ENCODE peak calls at places on chromosomes 12 and 14, in six cellular contexts. Z, M, B, V, Y and F are unnamed samples.

GRCh38 chr12:55829967-55830600 is 697 bp upstream of the DNAJC14 start:
- DNase-seq in Z (no peak), M (no peak), B (no peak), V (no peak), Y (no peak), F (no peak)

GRCh38 chr12:112606611-112607366 is 184.8 kb upstream of the RPH3A start:
- DNase-seq in Z (no peak), M (no peak), B (no peak), V (no peak), Y (no peak), F (no peak)

GRCh38 chr12:18139989-18140596 is 50.1 kb upstream of the RERGL start:
- DNase-seq in Z (no peak), M (no peak), B (peak), V (no peak), Y (peak), F (no peak)

GRCh38 chr12:12094481-12094880 is 23.7 kb downstream of the BCL2L14 start:
- DNase-seq in Z (no peak), M (no peak), B (no peak), V (no peak), Y (no peak), F (no peak)

GRCh38 chr14:54706768-54707167 is 139.8 kb downstream of the SAMD4A start:
- DNase-seq in Z (no peak), M (no peak), B (no peak), V (no peak), Y (no peak), F (no peak)

GRCh38 chr12:54680374-54680773 is 32.2 kb upstream of the DCD start:
- DNase-seq in Z (no peak), M (peak), B (peak), V (no peak), Y (peak), F (no peak)

GRCh38 chr12:51395283-51396230 is 4.4 kb upstream of the GALNT6 start:
- DNase-seq in Z (no peak), M (no peak), B (no peak), V (no peak), Y (no peak), F (no peak)

GRCh38 chr12:51533799-51534198 is 57.2 kb upstream of the SCN8A start:
- DNase-seq in Z (no peak), M (no peak), B (no peak), V (no peak), Y (peak), F (no peak)

GRCh38 chr12:75587340-75588106 is 76.1 kb upstream of the KRR1 start:
- DNase-seq in Z (no peak), M (no peak), B (no peak), V (no peak), Y (peak), F (no peak)

GRCh38 chr14:101635238-101636080 is 74.2 kb downstream of the DIO3 start:
- DNase-seq in Z (no peak), M (no peak), B (no peak), V (no peak), Y (no peak), F (no peak)

GRCh38 chr12:56636118-56636674 is 6.1 kb upstream of the BAZ2A start:
- DNase-seq in Z (peak), M (peak), B (peak), V (peak), Y (peak), F (peak)

GRCh38 chr12:6116481-6117021 is 7.9 kb downstream of the VWF start:
- DNase-seq in Z (no peak), M (peak), B (no peak), V (no peak), Y (peak), F (no peak)

GRCh38 chr14:29016050-29016900 is 249.7 kb downstream of the FOXG1 start:
- DNase-seq in Z (no peak), M (peak), B (no peak), V (peak), Y (peak), F (peak)